ENCODE peak calls at places on chromosomes 4 and X, in six cellular contexts. O, E, D, A, N and X are unnamed samples.

GRCh38 chr4:150348079-150348478 is 233.9 kb upstream of the MAB21L2 start:
- DNase-seq in A (no peak), E (peak), D (no peak), N (no peak), O (no peak), X (no peak)

GRCh38 chrX:24965400-24965799 is 50.4 kb downstream of the ARX start:
- DNase-seq in N (no peak), O (no peak), D (no peak), E (no peak), A (no peak), X (no peak)

GRCh38 chr4:3524349-3524748 is 7.9 kb downstream of the LRPAP1 start:
- DNase-seq in D (no peak), E (no peak), N (no peak), A (no peak), O (no peak), X (no peak)

GRCh38 chr4:181957088-181957487 is 286.1 kb upstream of the TENM3 start:
- DNase-seq in O (no peak), E (peak), N (no peak), D (no peak), A (no peak), X (no peak)

GRCh38 chrX:152072236-152072635 is 66.1 kb downstream of the MAGEA10 start:
- DNase-seq in E (peak), D (no peak), O (no peak), N (no peak), A (no peak), X (no peak)

GRCh38 chr4:31458813-31459212 is 738.6 kb downstream of the PCDH7 start:
- DNase-seq in E (no peak), D (no peak), O (no peak), N (no peak), A (no peak), X (no peak)

GRCh38 chr4:79272761-79273160 is 53.1 kb downstream of the NAA11 start:
- DNase-seq in N (no peak), O (no peak), E (no peak), D (no peak), A (no peak), X (no peak)

GRCh38 chr4:120070191-120070590 is 3.5 kb upstream of the MAD2L1 start:
- DNase-seq in O (no peak), A (no peak), D (no peak), N (no peak), E (peak), X (no peak)

GRCh38 chrX:67780694-67781109 is 236.9 kb downstream of the AR start:
- DNase-seq in A (peak), E (peak), N (no peak), O (no peak), D (no peak), X (peak)

GRCh38 chrX:124440674-124441073 is 94.3 kb downstream of the SH2D1A start:
- DNase-seq in E (no peak), A (no peak), N (no peak), D (no peak), O (no peak), X (no peak)

GRCh38 chrX:16882188-16882587 is 12.0 kb upstream of the RBBP7 start:
- DNase-seq in N (peak), A (peak), O (peak), E (peak), D (no peak), X (peak)

GRCh38 chr4:111064342-111064993 is 441.6 kb upstream of the PITX2 start:
- DNase-seq in E (peak), N (no peak), O (no peak), D (no peak), A (peak), X (no peak)

GRCh38 chr4:44351069-44351468 is 97.5 kb downstream of the KCTD8 start:
- DNase-seq in E (no peak), O (no peak), N (no peak), D (no peak), A (no peak), X (no peak)

GRCh38 chr4:140096921-140097320 is 57.1 kb downstream of the MAML3 start:
- DNase-seq in E (peak), N (no peak), D (no peak), A (no peak), O (no peak), X (no peak)

GRCh38 chr4:76596713-76597112 is 161.7 kb downstream of the SHROOM3 start:
- DNase-seq in D (no peak), E (no peak), O (no peak), A (no peak), N (no peak), X (no peak)

GRCh38 chrX:43557792-43558191 is 98.3 kb upstream of the MAOA start:
- DNase-seq in O (no peak), N (peak), D (peak), A (peak), E (peak), X (peak)

GRCh38 chr4:179328627-179329026 is 1886.4 kb upstream of the AGA start:
- DNase-seq in N (no peak), D (no peak), E (no peak), O (no peak), A (no peak), X (no peak)

GRCh38 chr4:108586778-108587177 is 33.6 kb upstream of the RPL34 start:
- DNase-seq in A (no peak), D (no peak), E (no peak), O (no peak), N (no peak), X (no peak)

GRCh38 chrX:123475068-123475724 is 257.7 kb downstream of the THOC2 start:
- DNase-seq in O (no peak), A (peak), E (no peak), N (no peak), D (no peak), X (no peak)

GRCh38 chrX:140764401-140764919 is 54.9 kb downstream of the LINC00632 start:
- DNase-seq in O (peak), N (peak), E (peak), D (no peak), A (no peak), X (peak)

GRCh38 chrX:34734383-34734782 is 77.3 kb upstream of the TMEM47 start:
- DNase-seq in A (no peak), E (peak), D (no peak), N (no peak), O (no peak), X (no peak)

GRCh38 chr4:145545538-145546224 is 64.0 kb downstream of the SMAD1 start:
- DNase-seq in E (peak), O (no peak), A (peak), N (no peak), D (no peak), X (no peak)

GRCh38 chrX:13891367-13892146 is 74.7 kb upstream of the GPM6B start:
- DNase-seq in O (no peak), N (no peak), E (no peak), D (no peak), A (peak), X (no peak)

GRCh38 chr4:41452484-41453225 is 85.3 kb upstream of the LIMCH1 start:
- DNase-seq in D (no peak), E (no peak), O (no peak), N (no peak), A (no peak), X (no peak)

GRCh38 chrX:71151366-71151765 is 6.7 kb downstream of the NLGN3 start:
- DNase-seq in O (no peak), D (no peak), A (no peak), N (no peak), E (no peak), X (no peak)

GRCh38 chr4:3387943-3388348 is 53.8 kb upstream of the HGFAC start:
- DNase-seq in A (peak), D (no peak), N (no peak), E (peak), O (no peak), X (no peak)

GRCh38 chr4:49032440-49033161 is 46.5 kb downstream of the CWH43 start:
- DNase-seq in N (peak), O (peak), A (peak), E (peak), D (no peak), X (peak)

GRCh38 chr4:100450449-100450848 is 67.4 kb downstream of the EMCN start:
- DNase-seq in O (no peak), E (peak), D (no peak), A (no peak), N (peak), X (no peak)